ENCODE peak calls at places on chromosome 10, in ten cellular contexts. One of them, this sample, is unnamed.

GRCh38 chr10:47298730-47299129 is 1.3 kb upstream of the GDF10 start:
- DNase-seq in neuronal stem cell: no peak
- DNase-seq in GM06990: no peak
- DNase-seq in WERI-Rb-1: no peak
- DNase-seq in ACHN: no peak
- DNase-seq in T-helper 9 cell: no peak
- DNase-seq in stimulated activated CD4-positive, alpha-beta T cell treated with anti-CD3 and anti-CD28 coated beads, Interleukin-12 subunit alpha, Interleukin-12 subunit beta, amount 100 ng/mL, for 48 hours: no peak
- DNase-seq in fibroblast of mammary gland: no peak
- DNase-seq in nucleus accumbens: no peak
- DNase-seq in mesendoderm: no peak
- DNase-seq in this sample: no peak

GRCh38 chr10:79022565-79023488 is 45.9 kb upstream of the ZMIZ1 start:
- DNase-seq in ACHN: no peak
- DNase-seq in GM06990: peak
- DNase-seq in fibroblast of mammary gland: peak
- DNase-seq in neuronal stem cell: no peak
- DNase-seq in nucleus accumbens: no peak
- DNase-seq in WERI-Rb-1: no peak
- DNase-seq in mesendoderm: peak
- DNase-seq in T-helper 9 cell: no peak
- DNase-seq in stimulated activated CD4-positive, alpha-beta T cell treated with anti-CD3 and anti-CD28 coated beads, Interleukin-12 subunit alpha, Interleukin-12 subunit beta, amount 100 ng/mL, for 48 hours: no peak
- DNase-seq in this sample: no peak

GRCh38 chr10:79394631-79395030 is 47.4 kb downstream of the PPIF start:
- DNase-seq in nucleus accumbens: no peak
- DNase-seq in WERI-Rb-1: no peak
- DNase-seq in T-helper 9 cell: no peak
- DNase-seq in neuronal stem cell: no peak
- DNase-seq in mesendoderm: no peak
- DNase-seq in fibroblast of mammary gland: no peak
- DNase-seq in stimulated activated CD4-positive, alpha-beta T cell treated with anti-CD3 and anti-CD28 coated beads, Interleukin-12 subunit alpha, Interleukin-12 subunit beta, amount 100 ng/mL, for 48 hours: no peak
- DNase-seq in GM06990: no peak
- DNase-seq in ACHN: no peak
- DNase-seq in this sample: no peak

GRCh38 chr10:124035928-124036558 is 57.4 kb downstream of the CHST15 start:
- DNase-seq in stimulated activated CD4-positive, alpha-beta T cell treated with anti-CD3 and anti-CD28 coated beads, Interleukin-12 subunit alpha, Interleukin-12 subunit beta, amount 100 ng/mL, for 48 hours: peak
- DNase-seq in T-helper 9 cell: no peak
- DNase-seq in WERI-Rb-1: no peak
- DNase-seq in mesendoderm: no peak
- DNase-seq in GM06990: peak
- DNase-seq in nucleus accumbens: no peak
- DNase-seq in fibroblast of mammary gland: no peak
- DNase-seq in neuronal stem cell: no peak
- DNase-seq in ACHN: no peak
- DNase-seq in this sample: no peak

GRCh38 chr10:98425511-98426352 is 10.8 kb upstream of the PYROXD2 start:
- DNase-seq in fibroblast of mammary gland: peak
- DNase-seq in nucleus accumbens: no peak
- DNase-seq in mesendoderm: peak
- DNase-seq in stimulated activated CD4-positive, alpha-beta T cell treated with anti-CD3 and anti-CD28 coated beads, Interleukin-12 subunit alpha, Interleukin-12 subunit beta, amount 100 ng/mL, for 48 hours: no peak
- DNase-seq in T-helper 9 cell: peak
- DNase-seq in GM06990: no peak
- DNase-seq in neuronal stem cell: peak
- DNase-seq in WERI-Rb-1: peak
- DNase-seq in ACHN: peak
- DNase-seq in this sample: peak

GRCh38 chr10:31507427-31507826 is 188.4 kb downstream of the ZEB1 start:
- DNase-seq in WERI-Rb-1: no peak
- DNase-seq in ACHN: no peak
- DNase-seq in stimulated activated CD4-positive, alpha-beta T cell treated with anti-CD3 and anti-CD28 coated beads, Interleukin-12 subunit alpha, Interleukin-12 subunit beta, amount 100 ng/mL, for 48 hours: no peak
- DNase-seq in nucleus accumbens: no peak
- DNase-seq in mesendoderm: no peak
- DNase-seq in fibroblast of mammary gland: no peak
- DNase-seq in neuronal stem cell: no peak
- DNase-seq in GM06990: no peak
- DNase-seq in T-helper 9 cell: no peak
- DNase-seq in this sample: no peak

GRCh38 chr10:75724047-75724446 is 292.6 kb downstream of the LRMDA start:
- DNase-seq in WERI-Rb-1: no peak
- DNase-seq in mesendoderm: no peak
- DNase-seq in neuronal stem cell: no peak
- DNase-seq in stimulated activated CD4-positive, alpha-beta T cell treated with anti-CD3 and anti-CD28 coated beads, Interleukin-12 subunit alpha, Interleukin-12 subunit beta, amount 100 ng/mL, for 48 hours: no peak
- DNase-seq in fibroblast of mammary gland: no peak
- DNase-seq in nucleus accumbens: no peak
- DNase-seq in ACHN: no peak
- DNase-seq in GM06990: no peak
- DNase-seq in T-helper 9 cell: no peak
- DNase-seq in this sample: no peak

GRCh38 chr10:16890691-16891090 is 73.5 kb upstream of the RSU1 start:
- DNase-seq in GM06990: no peak
- DNase-seq in fibroblast of mammary gland: no peak
- DNase-seq in neuronal stem cell: no peak
- DNase-seq in nucleus accumbens: no peak
- DNase-seq in T-helper 9 cell: no peak
- DNase-seq in mesendoderm: no peak
- DNase-seq in stimulated activated CD4-positive, alpha-beta T cell treated with anti-CD3 and anti-CD28 coated beads, Interleukin-12 subunit alpha, Interleukin-12 subunit beta, amount 100 ng/mL, for 48 hours: no peak
- DNase-seq in WERI-Rb-1: no peak
- DNase-seq in ACHN: no peak
- DNase-seq in this sample: no peak

GRCh38 chr10:57988964-57989363 is 278.7 kb downstream of the IPMK start:
- DNase-seq in WERI-Rb-1: no peak
- DNase-seq in ACHN: no peak
- DNase-seq in nucleus accumbens: no peak
- DNase-seq in stimulated activated CD4-positive, alpha-beta T cell treated with anti-CD3 and anti-CD28 coated beads, Interleukin-12 subunit alpha, Interleukin-12 subunit beta, amount 100 ng/mL, for 48 hours: no peak
- DNase-seq in GM06990: no peak
- DNase-seq in fibroblast of mammary gland: no peak
- DNase-seq in neuronal stem cell: no peak
- DNase-seq in mesendoderm: no peak
- DNase-seq in T-helper 9 cell: no peak
- DNase-seq in this sample: no peak

GRCh38 chr10:102669206-102670064 is 25.2 kb downstream of the TRIM8 start:
- DNase-seq in T-helper 9 cell: no peak
- DNase-seq in stimulated activated CD4-positive, alpha-beta T cell treated with anti-CD3 and anti-CD28 coated beads, Interleukin-12 subunit alpha, Interleukin-12 subunit beta, amount 100 ng/mL, for 48 hours: no peak
- DNase-seq in ACHN: peak
- DNase-seq in GM06990: no peak
- DNase-seq in neuronal stem cell: no peak
- DNase-seq in fibroblast of mammary gland: peak
- DNase-seq in mesendoderm: peak
- DNase-seq in WERI-Rb-1: no peak
- DNase-seq in nucleus accumbens: no peak
- DNase-seq in this sample: no peak

GRCh38 chr10:43054593-43054992 is 22.3 kb upstream of the RET start:
- DNase-seq in neuronal stem cell: no peak
- DNase-seq in nucleus accumbens: no peak
- DNase-seq in fibroblast of mammary gland: no peak
- DNase-seq in mesendoderm: no peak
- DNase-seq in GM06990: no peak
- DNase-seq in ACHN: no peak
- DNase-seq in WERI-Rb-1: no peak
- DNase-seq in stimulated activated CD4-positive, alpha-beta T cell treated with anti-CD3 and anti-CD28 coated beads, Interleukin-12 subunit alpha, Interleukin-12 subunit beta, amount 100 ng/mL, for 48 hours: no peak
- DNase-seq in T-helper 9 cell: no peak
- DNase-seq in this sample: no peak

GRCh38 chr10:123906884-123907652 is 15.5 kb upstream of the CPXM2 start:
- DNase-seq in fibroblast of mammary gland: no peak
- DNase-seq in WERI-Rb-1: no peak
- DNase-seq in neuronal stem cell: no peak
- DNase-seq in T-helper 9 cell: no peak
- DNase-seq in stimulated activated CD4-positive, alpha-beta T cell treated with anti-CD3 and anti-CD28 coated beads, Interleukin-12 subunit alpha, Interleukin-12 subunit beta, amount 100 ng/mL, for 48 hours: no peak
- DNase-seq in nucleus accumbens: no peak
- DNase-seq in mesendoderm: no peak
- DNase-seq in GM06990: no peak
- DNase-seq in ACHN: no peak
- DNase-seq in this sample: no peak

GRCh38 chr10:57628592-57629284 is 639.0 kb downstream of the IPMK start:
- DNase-seq in T-helper 9 cell: no peak
- DNase-seq in neuronal stem cell: no peak
- DNase-seq in mesendoderm: peak
- DNase-seq in ACHN: peak
- DNase-seq in WERI-Rb-1: no peak
- DNase-seq in fibroblast of mammary gland: no peak
- DNase-seq in nucleus accumbens: no peak
- DNase-seq in stimulated activated CD4-positive, alpha-beta T cell treated with anti-CD3 and anti-CD28 coated beads, Interleukin-12 subunit alpha, Interleukin-12 subunit beta, amount 100 ng/mL, for 48 hours: no peak
- DNase-seq in GM06990: no peak
- DNase-seq in this sample: no peak

GRCh38 chr10:69464801-69465401 is 13.6 kb downstream of the TSPAN15 start:
- DNase-seq in ACHN: no peak
- DNase-seq in nucleus accumbens: no peak
- DNase-seq in neuronal stem cell: no peak
- DNase-seq in fibroblast of mammary gland: no peak
- DNase-seq in mesendoderm: no peak
- DNase-seq in T-helper 9 cell: no peak
- DNase-seq in WERI-Rb-1: no peak
- DNase-seq in GM06990: no peak
- DNase-seq in stimulated activated CD4-positive, alpha-beta T cell treated with anti-CD3 and anti-CD28 coated beads, Interleukin-12 subunit alpha, Interleukin-12 subunit beta, amount 100 ng/mL, for 48 hours: no peak
- DNase-seq in this sample: no peak

GRCh38 chr10:106711313-106711906 is 453.1 kb downstream of the SORCS1 start:
- DNase-seq in fibroblast of mammary gland: peak
- DNase-seq in GM06990: no peak
- DNase-seq in nucleus accumbens: no peak
- DNase-seq in T-helper 9 cell: no peak
- DNase-seq in stimulated activated CD4-positive, alpha-beta T cell treated with anti-CD3 and anti-CD28 coated beads, Interleukin-12 subunit alpha, Interleukin-12 subunit beta, amount 100 ng/mL, for 48 hours: peak
- DNase-seq in mesendoderm: peak
- DNase-seq in WERI-Rb-1: peak
- DNase-seq in ACHN: peak
- DNase-seq in neuronal stem cell: peak
- DNase-seq in this sample: peak

GRCh38 chr10:80154978-80155695 is 22.6 kb downstream of the PLAC9 start:
- DNase-seq in GM06990: no peak
- DNase-seq in ACHN: no peak
- DNase-seq in stimulated activated CD4-positive, alpha-beta T cell treated with anti-CD3 and anti-CD28 coated beads, Interleukin-12 subunit alpha, Interleukin-12 subunit beta, amount 100 ng/mL, for 48 hours: no peak
- DNase-seq in nucleus accumbens: no peak
- DNase-seq in WERI-Rb-1: no peak
- DNase-seq in mesendoderm: no peak
- DNase-seq in fibroblast of mammary gland: peak
- DNase-seq in neuronal stem cell: no peak
- DNase-seq in T-helper 9 cell: no peak
- DNase-seq in this sample: no peak

GRCh38 chr10:92742331-92743228 is 52.8 kb downstream of the HHEX start:
- DNase-seq in fibroblast of mammary gland: no peak
- DNase-seq in GM06990: peak
- DNase-seq in T-helper 9 cell: no peak
- DNase-seq in neuronal stem cell: no peak
- DNase-seq in mesendoderm: no peak
- DNase-seq in nucleus accumbens: no peak
- DNase-seq in ACHN: no peak
- DNase-seq in stimulated activated CD4-positive, alpha-beta T cell treated with anti-CD3 and anti-CD28 coated beads, Interleukin-12 subunit alpha, Interleukin-12 subunit beta, amount 100 ng/mL, for 48 hours: no peak
- DNase-seq in WERI-Rb-1: no peak
- DNase-seq in this sample: no peak

GRCh38 chr10:72250666-72251065 is 23.1 kb upstream of the DDIT4 start:
- DNase-seq in ACHN: no peak
- DNase-seq in GM06990: no peak
- DNase-seq in WERI-Rb-1: peak
- DNase-seq in mesendoderm: no peak
- DNase-seq in fibroblast of mammary gland: peak
- DNase-seq in T-helper 9 cell: no peak
- DNase-seq in stimulated activated CD4-positive, alpha-beta T cell treated with anti-CD3 and anti-CD28 coated beads, Interleukin-12 subunit alpha, Interleukin-12 subunit beta, amount 100 ng/mL, for 48 hours: no peak
- DNase-seq in nucleus accumbens: no peak
- DNase-seq in neuronal stem cell: no peak
- DNase-seq in this sample: no peak

GRCh38 chr10:29703276-29703675 is 68.5 kb upstream of the SVIL start:
- DNase-seq in neuronal stem cell: no peak
- DNase-seq in T-helper 9 cell: no peak
- DNase-seq in mesendoderm: no peak
- DNase-seq in ACHN: no peak
- DNase-seq in GM06990: no peak
- DNase-seq in stimulated activated CD4-positive, alpha-beta T cell treated with anti-CD3 and anti-CD28 coated beads, Interleukin-12 subunit alpha, Interleukin-12 subunit beta, amount 100 ng/mL, for 48 hours: no peak
- DNase-seq in nucleus accumbens: no peak
- DNase-seq in fibroblast of mammary gland: no peak
- DNase-seq in WERI-Rb-1: no peak
- DNase-seq in this sample: no peak

GRCh38 chr10:4982764-4983226 is 19.6 kb downstream of the AKR1C1 start:
- DNase-seq in ACHN: no peak
- DNase-seq in T-helper 9 cell: no peak
- DNase-seq in neuronal stem cell: no peak
- DNase-seq in mesendoderm: no peak
- DNase-seq in GM06990: no peak
- DNase-seq in nucleus accumbens: no peak
- DNase-seq in fibroblast of mammary gland: peak
- DNase-seq in stimulated activated CD4-positive, alpha-beta T cell treated with anti-CD3 and anti-CD28 coated beads, Interleukin-12 subunit alpha, Interleukin-12 subunit beta, amount 100 ng/mL, for 48 hours: no peak
- DNase-seq in WERI-Rb-1: no peak
- DNase-seq in this sample: no peak

GRCh38 chr10:78588194-78588811 is 480.5 kb upstream of the ZMIZ1 start:
- DNase-seq in fibroblast of mammary gland: peak
- DNase-seq in nucleus accumbens: no peak
- DNase-seq in mesendoderm: peak
- DNase-seq in stimulated activated CD4-positive, alpha-beta T cell treated with anti-CD3 and anti-CD28 coated beads, Interleukin-12 subunit alpha, Interleukin-12 subunit beta, amount 100 ng/mL, for 48 hours: no peak
- DNase-seq in WERI-Rb-1: no peak
- DNase-seq in ACHN: no peak
- DNase-seq in GM06990: no peak
- DNase-seq in neuronal stem cell: no peak
- DNase-seq in T-helper 9 cell: no peak
- DNase-seq in this sample: no peak

GRCh38 chr10:120278069-120278468 is 179.0 kb upstream of the PLPP4 start:
- DNase-seq in mesendoderm: peak
- DNase-seq in ACHN: no peak
- DNase-seq in nucleus accumbens: no peak
- DNase-seq in WERI-Rb-1: no peak
- DNase-seq in stimulated activated CD4-positive, alpha-beta T cell treated with anti-CD3 and anti-CD28 coated beads, Interleukin-12 subunit alpha, Interleukin-12 subunit beta, amount 100 ng/mL, for 48 hours: no peak
- DNase-seq in T-helper 9 cell: no peak
- DNase-seq in fibroblast of mammary gland: no peak
- DNase-seq in GM06990: no peak
- DNase-seq in neuronal stem cell: no peak
- DNase-seq in this sample: no peak

GRCh38 chr10:132915411-132915810 is 27.0 kb downstream of the CFAP46 start:
- DNase-seq in fibroblast of mammary gland: no peak
- DNase-seq in neuronal stem cell: no peak
- DNase-seq in ACHN: no peak
- DNase-seq in T-helper 9 cell: no peak
- DNase-seq in stimulated activated CD4-positive, alpha-beta T cell treated with anti-CD3 and anti-CD28 coated beads, Interleukin-12 subunit alpha, Interleukin-12 subunit beta, amount 100 ng/mL, for 48 hours: no peak
- DNase-seq in mesendoderm: no peak
- DNase-seq in GM06990: no peak
- DNase-seq in nucleus accumbens: no peak
- DNase-seq in WERI-Rb-1: no peak
- DNase-seq in this sample: no peak

GRCh38 chr10:105644978-105645377 is 1003.9 kb downstream of the SORCS3 start:
- DNase-seq in ACHN: no peak
- DNase-seq in stimulated activated CD4-positive, alpha-beta T cell treated with anti-CD3 and anti-CD28 coated beads, Interleukin-12 subunit alpha, Interleukin-12 subunit beta, amount 100 ng/mL, for 48 hours: no peak
- DNase-seq in GM06990: no peak
- DNase-seq in fibroblast of mammary gland: no peak
- DNase-seq in T-helper 9 cell: no peak
- DNase-seq in neuronal stem cell: no peak
- DNase-seq in mesendoderm: no peak
- DNase-seq in nucleus accumbens: no peak
- DNase-seq in WERI-Rb-1: no peak
- DNase-seq in this sample: no peak

GRCh38 chr10:34768261-34768971 is 46.7 kb downstream of the PARD3 start:
- DNase-seq in neuronal stem cell: no peak
- DNase-seq in T-helper 9 cell: no peak
- DNase-seq in WERI-Rb-1: no peak
- DNase-seq in GM06990: no peak
- DNase-seq in stimulated activated CD4-positive, alpha-beta T cell treated with anti-CD3 and anti-CD28 coated beads, Interleukin-12 subunit alpha, Interleukin-12 subunit beta, amount 100 ng/mL, for 48 hours: no peak
- DNase-seq in fibroblast of mammary gland: peak
- DNase-seq in mesendoderm: peak
- DNase-seq in nucleus accumbens: no peak
- DNase-seq in ACHN: no peak
- DNase-seq in this sample: no peak